ENCODE peak calls at places on chromosomes 13 and 19, in seven cellular contexts. G is RCC 7860; V is skeletal muscle cell; H is stimulated activated naive CD8-positive, alpha-beta T cell treated with anti-CD3 and anti-CD28 coated beads, Interleukin-15, Interleukin-2, amounts not matched to agents 100 U/mL and 50 U/mL, for 24 hours; S is activated naive CD4-positive, alpha-beta T cell; T is astrocyte; Y is stimulated activated CD4-positive, alpha-beta T cell treated with anti-CD3 and anti-CD28 coated beads, TNF-alpha, amount 100 ng/mL, for 4 hours. L is an unnamed sample.

GRCh38 chr13:29771247-29771646 is 79.2 kb downstream of the UBL3 start:
- DNase-seq in G (peak; percentile 25), V (no peak), H (no peak), S (no peak), T (peak; percentile 14), Y (no peak), L (no peak)

GRCh38 chr19:15437355-15438123 is 12.2 kb downstream of the WIZ start:
- DNase-seq in G (no peak), V (no peak), H (no peak), S (no peak), T (peak; percentile 40), Y (no peak), L (no peak)

GRCh38 chr19:5873617-5874199 is 3.4 kb upstream of the FUT5 start:
- DNase-seq in G (no peak), V (no peak), H (no peak), S (no peak), T (no peak), Y (no peak), L (no peak)

GRCh38 chr13:107222619-107223018 is 654.7 kb upstream of the ARGLU1 start:
- DNase-seq in G (no peak), V (no peak), H (no peak), S (no peak), T (no peak), Y (no peak), L (no peak)

GRCh38 chr19:24060687-24061356 is 26.2 kb upstream of the ZNF254 start:
- DNase-seq in G (no peak), V (no peak), H (no peak), S (no peak), T (no peak), Y (no peak), L (no peak)

GRCh38 chr13:101527130-101527529 is 74.7 kb downstream of the ITGBL1 start:
- DNase-seq in G (no peak), V (peak; percentile 41), H (no peak), S (no peak), T (no peak), Y (no peak), L (no peak)

GRCh38 chr13:73903561-73903960 is 230.6 kb downstream of the KLF12 start:
- DNase-seq in G (no peak), V (no peak), H (no peak), S (no peak), T (no peak), Y (no peak), L (no peak)

GRCh38 chr19:48415395-48415794 is 21.9 kb downstream of the GRIN2D start:
- DNase-seq in G (no peak), V (no peak), H (peak; percentile 81), S (peak; percentile 60), T (peak; percentile 30), Y (no peak), L (no peak)

GRCh38 chr13:50707533-50708096 is 135.9 kb downstream of the DLEU7 start:
- DNase-seq in G (no peak), V (no peak), H (no peak), S (no peak), T (no peak), Y (no peak), L (no peak)

GRCh38 chr19:42129399-42130253 is 2.6 kb downstream of the POU2F2 start:
- DNase-seq in G (no peak), V (no peak), H (peak; percentile 31), S (no peak), T (no peak), Y (no peak), L (no peak)

GRCh38 chr19:5985098-5985783 is 7.3 kb upstream of the RANBP3 start:
- DNase-seq in G (peak; percentile 91), V (no peak), H (no peak), S (no peak), T (peak; percentile 58), Y (no peak), L (no peak)

GRCh38 chr19:719081-719512 is 10.4 kb downstream of the PALM start:
- DNase-seq in G (no peak), V (no peak), H (no peak), S (no peak), T (no peak), Y (no peak), L (no peak)

GRCh38 chr13:69425235-69425634 is 682.4 kb upstream of the ATXN8OS start:
- DNase-seq in G (no peak), V (no peak), H (no peak), S (no peak), T (no peak), Y (no peak), L (no peak)

GRCh38 chr13:100733261-100733660 is 58.7 kb upstream of the TMTC4 start:
- DNase-seq in G (no peak), V (no peak), H (no peak), S (no peak), T (no peak), Y (no peak), L (no peak)

GRCh38 chr19:49850221-49850486 is 805 bp upstream of the PTOV1 start:
- DNase-seq in G (no peak), V (no peak), H (no peak), S (no peak), T (no peak), Y (no peak), L (no peak)

GRCh38 chr13:111394211-111394922 is 73.9 kb downstream of the TEX29 start:
- DNase-seq in G (no peak), V (no peak), H (no peak), S (no peak), T (no peak), Y (no peak), L (no peak)

GRCh38 chr19:33176670-33177416 is 17.3 kb upstream of the LRP3 start:
- DNase-seq in G (peak; percentile 98), V (peak; percentile 95), H (peak; percentile 98), S (peak; percentile 95), T (peak; percentile 95), Y (peak; percentile 98), L (peak; percentile 97)

GRCh38 chr13:93959796-93960533 is 519.5 kb downstream of the DCT start:
- DNase-seq in G (no peak), V (peak; percentile 22), H (no peak), S (no peak), T (peak; percentile 65), Y (no peak), L (no peak)

GRCh38 chr13:105196052-105196451 is 1339.4 kb downstream of the EFNB2 start:
- DNase-seq in G (no peak), V (no peak), H (no peak), S (no peak), T (peak; percentile 93), Y (no peak), L (no peak)

GRCh38 chr19:8631425-8631819 is 989 bp downstream of the NFILZ start:
- DNase-seq in G (no peak), V (no peak), H (no peak), S (no peak), T (peak; percentile 81), Y (no peak), L (no peak)